ENCODE peak calls at places on chromosomes 12 and 14, in six cellular contexts. N is stomach, F is choroid plexus epithelial cell, X is gastrocnemius medialis, J is WERI-Rb-1, V is fibroblast of pulmonary artery. K is an unnamed sample.
A peak's percentile ranks its signal among the peaks of the same experiment; 100 is the strongest.

GRCh38 chr12:96368233-96368632 is 32.0 kb downstream of the CDK17 start:
- DNase-seq in V (no peak), N (no peak), J (no peak), F (no peak), X (no peak), K (peak; percentile 22)

GRCh38 chr12:31740618-31741017 is 11.8 kb upstream of the AMN1 start:
- DNase-seq in F (peak; percentile 47), J (no peak), N (no peak), X (no peak), V (no peak), K (no peak)

GRCh38 chr12:42119085-42119633 is 25.5 kb downstream of the GXYLT1 start:
- DNase-seq in N (no peak), J (no peak), V (peak; percentile 73), F (peak; percentile 92), X (no peak), K (no peak)

GRCh38 chr14:79134346-79134745 is 964.2 kb downstream of the NRXN3 start:
- DNase-seq in X (no peak), J (no peak), V (no peak), N (no peak), F (no peak), K (no peak)

GRCh38 chr12:120500577-120500976 is 4.7 kb downstream of the DYNLL1 start:
- DNase-seq in X (no peak), N (no peak), F (peak; percentile 31), J (no peak), V (no peak), K (no peak)

GRCh38 chr12:93784339-93785086 is 107.3 kb downstream of the CRADD start:
- DNase-seq in V (peak; percentile 70), N (no peak), F (peak; percentile 96), X (peak; percentile 86), J (peak; percentile 59), K (peak; percentile 81)

GRCh38 chr12:98741615-98742265 is 96.7 kb downstream of the APAF1 start:
- DNase-seq in N (no peak), X (no peak), V (no peak), J (no peak), F (no peak), K (no peak)

GRCh38 chr14:94562941-94563883 is 2.0 kb downstream of the SERPINA4 start:
- DNase-seq in V (no peak), N (no peak), F (no peak), X (no peak), J (no peak), K (no peak)

GRCh38 chr12:106138646-106139421 is at the start of gene NUAK1:
- DNase-seq in V (peak; percentile 74), F (peak; percentile 55), J (peak; percentile 48), N (peak; percentile 54), X (peak; percentile 44), K (peak; percentile 56)

GRCh38 chr12:98758331-98758730 is 113.2 kb downstream of the APAF1 start:
- DNase-seq in J (no peak), X (no peak), V (peak; percentile 13), N (no peak), F (no peak), K (no peak)

DNA sequence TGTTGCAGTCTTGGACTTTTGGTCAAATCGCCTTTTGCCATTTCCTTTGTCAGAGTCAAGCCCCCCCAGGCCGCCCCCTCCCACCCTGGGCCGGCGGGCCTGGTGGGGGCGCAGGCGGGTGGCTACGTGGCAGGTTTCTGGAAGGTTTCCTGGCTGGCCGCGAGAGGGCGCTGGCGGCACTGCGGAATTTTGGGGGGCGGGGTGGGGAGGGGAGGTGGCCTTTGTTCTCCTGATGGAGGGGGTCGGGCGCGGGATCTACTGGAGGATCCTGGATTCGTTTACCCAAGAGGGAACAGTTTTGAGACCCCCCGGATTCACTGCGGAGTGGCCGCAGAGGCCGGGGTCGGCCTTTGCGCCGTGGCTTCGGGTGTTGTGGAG is 1.2 kb downstream of the MEG3 start:
- DNase-seq in J (peak; percentile 46), X (no peak), N (no peak), V (peak; percentile 25), F (peak; percentile 42), K (no peak)
- TF ChIP-seq CTCF in J (peak; percentile 58), X (peak; percentile 35), N (no peak), V (peak; percentile 31), F (peak; percentile 59), K (peak; percentile 47)

GRCh38 chr12:3882896-3883564 is 9.8 kb upstream of the PARP11 start:
- DNase-seq in F (peak; percentile 50), J (no peak), V (peak; percentile 36), N (no peak), X (no peak), K (no peak)

GRCh38 chr12:3882396-3882795 is 9.2 kb upstream of the PARP11 start:
- DNase-seq in V (no peak), N (no peak), F (no peak), X (no peak), J (no peak), K (no peak)

GRCh38 chr12:3888654-3889053 is 15.5 kb upstream of the PARP11 start:
- DNase-seq in V (no peak), F (no peak), J (no peak), N (no peak), X (no peak), K (no peak)

GRCh38 chr12:3884671-3885070 is 11.5 kb upstream of the PARP11 start:
- DNase-seq in F (no peak), J (no peak), X (no peak), N (no peak), V (no peak), K (no peak)

DNA sequence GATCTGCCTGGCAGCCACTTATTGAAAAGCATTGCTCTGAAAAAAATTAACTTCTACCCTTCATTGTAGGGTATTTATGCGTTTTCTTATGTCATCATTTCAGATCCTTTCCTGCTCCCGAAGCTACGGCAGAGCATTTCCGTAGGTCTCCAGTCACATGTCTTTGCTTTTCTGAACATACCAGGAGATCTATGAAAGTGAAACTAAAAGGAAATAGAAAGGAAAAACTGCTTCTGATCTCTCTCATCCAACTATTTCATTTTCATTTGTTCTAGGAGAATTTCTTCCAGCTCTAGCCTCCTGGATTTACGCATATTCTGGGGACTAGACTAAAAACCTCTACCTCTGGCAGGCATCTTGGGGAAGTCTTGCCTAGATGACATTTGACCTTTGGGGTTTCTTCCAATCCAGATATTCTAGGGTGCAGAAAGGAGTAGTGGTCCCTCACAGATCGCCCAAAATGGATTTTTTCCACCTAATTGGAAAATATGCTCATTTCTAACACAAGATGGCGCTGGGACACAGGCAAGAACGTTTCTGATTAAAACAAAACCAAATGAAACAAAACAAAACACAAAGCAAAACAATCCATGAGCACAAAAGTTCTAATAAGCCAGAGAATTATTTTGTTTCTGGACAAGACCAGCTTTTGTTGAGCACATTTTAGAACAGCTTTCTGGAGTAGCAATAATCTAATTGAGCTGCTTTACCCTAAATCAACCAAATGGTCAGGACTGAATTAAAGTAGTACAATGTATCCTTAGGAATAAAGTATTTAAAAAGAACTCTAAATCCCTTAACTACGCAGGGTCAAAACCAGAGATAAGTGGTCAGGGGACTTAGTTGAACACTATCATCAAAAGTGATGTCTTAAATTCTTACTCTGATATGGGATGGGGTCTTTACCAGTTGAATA is 12.2 kb upstream of the PARP11 start:
- DNase-seq in N (no peak), V (peak; percentile 72), J (no peak), F (peak; percentile 80), X (no peak), K (no peak)
- H3K4me3 ChIP-seq in N (peak overlapping the region; percentile 30), V (peak overlapping the region; percentile 57), J (no peak overlapping the region), F (peak overlapping the region; percentile 60), X (no peak overlapping the region), K (no peak overlapping the region)

GRCh38 chr14:104682107-104682593 is 7.3 kb upstream of the INF2 start:
- DNase-seq in X (no peak), J (no peak), F (no peak), V (no peak), N (no peak), K (peak; percentile 57)

GRCh38 chr14:104680056-104680805 is 9.2 kb upstream of the INF2 start:
- DNase-seq in J (no peak), X (no peak), F (peak; percentile 79), V (peak; percentile 72), N (peak; percentile 77), K (peak; percentile 55)

GRCh38 chr14:104681689-104682074 is 7.7 kb upstream of the INF2 start:
- DNase-seq in F (peak; percentile 84), N (peak; percentile 92), J (peak; percentile 79), X (peak; percentile 35), V (peak; percentile 87), K (peak; percentile 72)

GRCh38 chr14:104678901-104679705 is 10.3 kb upstream of the INF2 start:
- DNase-seq in X (no peak), N (no peak), V (no peak), F (no peak), J (no peak), K (no peak)

GRCh38 chr14:104680806-104681688 is 8.4 kb upstream of the INF2 start:
- DNase-seq in V (peak; percentile 74), J (peak; percentile 56), X (peak; percentile 63), F (peak; percentile 84), N (peak; percentile 87), K (no peak)
- TF ChIP-seq CTCF in V (peak; percentile 11), J (peak; percentile 54), X (no peak), F (peak; percentile 53), N (no peak), K (peak; percentile 39)

GRCh38 chr14:64654072-64654899 is 49.9 kb upstream of the PLEKHG3 start:
- DNase-seq in N (no peak), F (peak; percentile 95), J (no peak), X (no peak), V (peak; percentile 72), K (no peak)
- H3K4me3 ChIP-seq in N (no peak overlapping the region), F (no peak overlapping the region), J (no peak overlapping the region), X (no peak overlapping the region), V (no peak overlapping the region), K (no peak overlapping the region)

GRCh38 chr12:52714887-52715281 is 11.6 kb upstream of the KRT77 start:
- DNase-seq in V (no peak), J (no peak), F (no peak), N (no peak), X (no peak), K (no peak)

GRCh38 chr12:52713960-52714886 is 10.9 kb upstream of the KRT77 start:
- DNase-seq in N (no peak), V (no peak), F (no peak), X (no peak), J (no peak), K (no peak)

GRCh38 chr12:52710744-52711143 is 7.4 kb upstream of the KRT77 start:
- DNase-seq in V (no peak), J (no peak), F (no peak), N (no peak), X (no peak), K (no peak)

GRCh38 chr12:52716061-52716460 is 12.7 kb upstream of the KRT77 start:
- DNase-seq in X (no peak), J (no peak), F (no peak), V (no peak), N (no peak), K (no peak)

DNA sequence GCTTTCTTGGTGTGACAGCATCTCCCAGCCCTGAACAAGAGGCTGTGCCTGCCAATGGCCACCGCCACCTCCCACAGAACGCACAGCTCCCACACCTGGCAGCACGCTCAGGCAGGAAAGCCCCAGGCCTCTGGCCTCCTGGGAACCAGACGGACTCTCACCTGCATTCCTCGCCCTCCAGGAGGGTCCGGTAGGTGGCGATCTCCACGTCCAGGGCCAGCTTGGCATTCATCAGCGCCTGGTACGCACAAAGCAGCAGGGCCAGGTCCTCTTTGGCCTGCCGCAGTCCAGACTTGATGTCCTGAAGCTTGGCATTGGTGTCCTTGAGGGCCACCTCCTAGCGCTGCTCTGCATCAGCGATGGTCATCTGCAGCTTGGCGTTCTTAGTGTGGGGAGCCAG is 12.1 kb upstream of the KRT77 start:
- DNase-seq in V (no peak), X (no peak), J (peak; percentile 17), F (no peak), N (peak; percentile 29), K (no peak)
- TF ChIP-seq CTCF in V (no peak), X (no peak), J (peak; percentile 66), F (no peak), N (no peak), K (peak; percentile 23)

GRCh38 chr12:7060353-7060954 is at the start of gene C1S:
- DNase-seq in N (peak; percentile 39), F (peak; percentile 98), V (peak; percentile 99), X (peak; percentile 79), J (peak; percentile 60), K (peak; percentile 28)
- H3K4me3 ChIP-seq in N (peak within 1 kb of the TSS; percentile 46), F (peak within 1 kb of the TSS; percentile 57), V (peak within 1 kb of the TSS; percentile 61), X (peak within 1 kb of the TSS; percentile 40), J (no peak within 1 kb of the TSS), K (no peak within 1 kb of the TSS)

K was measured in BE2C.